ENCODE peak calls at places on chromosomes 16 and 17, in four cellular contexts. F, O, Z and B are unnamed samples.

GRCh38 chr16:7350801-7351200 is 18.2 kb downstream of the RBFOX1 start:
- DNase-seq in F (no peak), Z (no peak), O (no peak), B (no peak)

GRCh38 chr17:78111012-78111726 is 17.4 kb downstream of the TMC6 start:
- DNase-seq in Z (no peak), O (no peak), F (no peak), B (no peak)

GRCh38 chr16:56919099-56919800 is 12.7 kb upstream of the HERPUD1 start:
- DNase-seq in F (no peak), Z (no peak), O (no peak), B (no peak)

GRCh38 chr17:55622547-55622946 is 100.1 kb downstream of the TMEM100 start:
- DNase-seq in O (no peak), F (no peak), Z (no peak), B (no peak)

GRCh38 chr17:27608330-27609230 is 22.4 kb upstream of the LGALS9 start:
- DNase-seq in F (no peak), Z (no peak), O (no peak), B (no peak)

GRCh38 chr16:53207810-53208752 is 153.3 kb downstream of the CHD9 start:
- DNase-seq in O (peak), Z (peak), F (no peak), B (peak)

GRCh38 chr16:53041196-53041977 is 11.3 kb downstream of the CHD9NB start:
- DNase-seq in F (no peak), O (peak), Z (no peak), B (no peak)

GRCh38 chr17:44797809-44798208 is 32.3 kb downstream of the GJC1 start:
- DNase-seq in Z (no peak), O (no peak), F (no peak), B (no peak)

GRCh38 chr17:65785109-65785508 is 223.7 kb upstream of the AXIN2 start:
- DNase-seq in O (peak), Z (no peak), F (peak), B (no peak)

GRCh38 chr17:31596382-31597323 is 205.2 kb downstream of the RAB11FIP4 start:
- DNase-seq in F (peak), O (peak), Z (peak), B (peak)

GRCh38 chr16:30503403-30504296 is 22.7 kb downstream of the ZNF768 start:
- DNase-seq in Z (no peak), F (no peak), O (no peak), B (no peak)

GRCh38 chr17:35588196-35588920 is 1.2 kb downstream of the AP2B1 start:
- DNase-seq in O (no peak), Z (peak), F (peak), B (peak)

GRCh38 chr17:35731239-35731931 is at the start of gene RASL10B:
- DNase-seq in O (peak), F (no peak), Z (peak), B (peak)

GRCh38 chr16:2156849-2157224 is 1.3 kb downstream of the TRAF7 start:
- DNase-seq in O (no peak), F (no peak), Z (no peak), B (no peak)

GRCh38 chr17:42276359-42276608 is at the start of gene STAT5B:
- DNase-seq in O (peak), Z (peak), F (no peak), B (peak)

GRCh38 chr17:65783845-65784334 is 222.4 kb upstream of the AXIN2 start:
- DNase-seq in Z (no peak), F (peak), O (no peak), B (no peak)

GRCh38 chr17:1714488-1714979 is 4.4 kb upstream of the TLCD2 start:
- DNase-seq in O (peak), F (peak), Z (no peak), B (no peak)